ENCODE peak calls at places on chromosomes 11 and 22, in nine cellular contexts. D, I, U, J, V, R, Q, P and K are unnamed samples.

GRCh38 chr11:119352857-119353260 is 6.4 kb upstream of the MFRP start:
- DNase-seq in D (no peak), I (no peak), U (no peak), J (no peak), V (no peak), R (peak), Q (no peak), P (peak), K (no peak)

GRCh38 chr22:30892286-30892685 is 76.3 kb downstream of the MORC2 start:
- DNase-seq in D (no peak), I (no peak), U (no peak), J (no peak), V (no peak), R (no peak), Q (no peak), P (no peak), K (no peak)

GRCh38 chr11:77876045-77876444 is 55.1 kb downstream of the AAMDC start:
- DNase-seq in D (no peak), I (no peak), U (no peak), J (no peak), V (no peak), R (no peak), Q (no peak), P (no peak), K (no peak)

GRCh38 chr11:116513894-116514293 is 258.9 kb downstream of the BUD13 start:
- DNase-seq in D (peak), I (no peak), U (peak), J (peak), V (no peak), R (no peak), Q (peak), P (peak), K (peak)

GRCh38 chr22:43516386-43516785 is 104.6 kb downstream of the MPPED1 start:
- DNase-seq in D (no peak), I (no peak), U (no peak), J (no peak), V (no peak), R (no peak), Q (no peak), P (no peak), K (no peak)

GRCh38 chr11:125871391-125872137 is 15.9 kb upstream of the HYLS1 start:
- DNase-seq in D (peak), I (no peak), U (no peak), J (no peak), V (no peak), R (no peak), Q (no peak), P (peak), K (peak)

GRCh38 chr11:93216511-93217121 is 18.8 kb upstream of the SLC36A4 start:
- DNase-seq in D (no peak), I (no peak), U (no peak), J (no peak), V (no peak), R (no peak), Q (no peak), P (no peak), K (no peak)

GRCh38 chr11:44781697-44782096 is 54.9 kb downstream of the TSPAN18 start:
- DNase-seq in D (no peak), I (no peak), U (no peak), J (no peak), V (no peak), R (no peak), Q (no peak), P (no peak), K (no peak)

GRCh38 chr11:129444274-129444673 is 68.6 kb downstream of the BARX2 start:
- DNase-seq in D (no peak), I (no peak), U (no peak), J (no peak), V (no peak), R (no peak), Q (no peak), P (no peak), K (no peak)

GRCh38 chr11:40338739-40339138 is 1120.7 kb downstream of the LRRC4C start:
- DNase-seq in D (no peak), I (no peak), U (no peak), J (no peak), V (no peak), R (no peak), Q (no peak), P (peak), K (peak)

GRCh38 chr11:97364047-97364446 is 974.2 kb downstream of the JRKL start:
- DNase-seq in D (no peak), I (no peak), U (no peak), J (no peak), V (no peak), R (no peak), Q (no peak), P (peak), K (no peak)

GRCh38 chr11:118211006-118211405 is 13.8 kb downstream of the JAML start:
- DNase-seq in D (no peak), I (no peak), U (no peak), J (no peak), V (no peak), R (no peak), Q (no peak), P (peak), K (peak)

GRCh38 chr11:84452211-84452610 is 1166.0 kb upstream of the CCDC90B start:
- DNase-seq in D (no peak), I (no peak), U (no peak), J (no peak), V (no peak), R (no peak), Q (no peak), P (no peak), K (no peak)

GRCh38 chr11:8871283-8871775 is 39.7 kb upstream of the AKIP1 start:
- DNase-seq in D (peak), I (peak), U (peak), J (peak), V (no peak), R (peak), Q (peak), P (peak), K (peak)

GRCh38 chr11:44174846-44175245 is 79.4 kb downstream of the EXT2 start:
- DNase-seq in D (no peak), I (no peak), U (no peak), J (no peak), V (no peak), R (no peak), Q (no peak), P (no peak), K (no peak)

GRCh38 chr11:126834573-126834972 is 166.0 kb downstream of the KIRREL3 start:
- DNase-seq in D (no peak), I (no peak), U (no peak), J (peak), V (no peak), R (no peak), Q (no peak), P (no peak), K (peak)

GRCh38 chr11:67053896-67054850 is 2.5 kb upstream of the RHOD start:
- DNase-seq in D (peak), I (peak), U (peak), J (peak), V (peak), R (no peak), Q (peak), P (peak), K (peak)

GRCh38 chr22:18031670-18032454 is 7.5 kb upstream of the MICAL3 start:
- DNase-seq in D (no peak), I (no peak), U (no peak), J (peak), V (no peak), R (no peak), Q (no peak), P (peak), K (peak)

GRCh38 chr11:61392991-61393595 is 706 bp downstream of the TMEM216 start:
- DNase-seq in D (peak), I (no peak), U (no peak), J (peak), V (no peak), R (no peak), Q (peak), P (peak), K (no peak)
- TF ChIP-seq CTCF in D (no peak), I (no peak), U (no peak), J (no peak), V (peak), R (no peak), Q (no peak), P (peak), K (peak)

GRCh38 chr11:133619397-133619796 is 87.1 kb upstream of the OPCML start:
- DNase-seq in D (no peak), I (no peak), U (no peak), J (no peak), V (no peak), R (no peak), Q (no peak), P (no peak), K (no peak)

GRCh38 chr11:133619973-133620372 is 87.7 kb upstream of the OPCML start:
- DNase-seq in D (no peak), I (no peak), U (no peak), J (no peak), V (no peak), R (no peak), Q (no peak), P (no peak), K (no peak)

DNA sequence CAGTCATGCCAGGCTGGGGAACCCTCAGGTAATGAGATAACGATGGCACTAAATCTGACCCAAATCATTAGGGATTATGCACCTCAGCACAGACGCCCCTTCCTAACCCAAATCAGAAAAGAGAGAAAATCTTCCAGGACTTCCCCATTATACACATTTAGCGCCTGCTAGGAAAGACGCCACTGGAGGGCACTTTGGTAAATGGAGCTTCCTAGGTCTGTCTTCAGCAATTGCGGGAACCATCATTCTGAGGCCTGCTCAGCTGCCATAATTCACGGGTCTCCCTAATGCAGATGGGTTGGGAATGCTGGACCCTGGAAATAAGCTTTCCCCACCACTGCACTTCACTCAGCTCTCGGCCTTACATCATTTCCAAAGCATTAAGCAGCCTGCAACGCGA is 86.2 kb upstream of the OPCML start:
- DNase-seq in D (no peak), I (no peak), U (no peak), J (no peak), V (no peak), R (no peak), Q (no peak), P (no peak), K (no peak)
- TF ChIP-seq CTCF in D (no peak), I (no peak), U (no peak), J (no peak), V (no peak), R (no peak), Q (no peak), P (no peak), K (no peak)

GRCh38 chr22:50454556-50455075 is 20.2 kb downstream of the SBF1 start:
- DNase-seq in D (no peak), I (no peak), U (no peak), J (no peak), V (no peak), R (no peak), Q (no peak), P (no peak), K (no peak)

GRCh38 chr22:50459016-50459415 is 15.8 kb downstream of the SBF1 start:
- DNase-seq in D (no peak), I (no peak), U (no peak), J (no peak), V (no peak), R (no peak), Q (no peak), P (no peak), K (no peak)

GRCh38 chr22:50456026-50456425 is 18.8 kb downstream of the SBF1 start:
- DNase-seq in D (no peak), I (no peak), U (no peak), J (no peak), V (no peak), R (no peak), Q (no peak), P (no peak), K (no peak)

GRCh38 chr22:50455201-50455600 is 19.6 kb downstream of the SBF1 start:
- DNase-seq in D (no peak), I (no peak), U (no peak), J (no peak), V (no peak), R (no peak), Q (no peak), P (no peak), K (no peak)

DNA sequence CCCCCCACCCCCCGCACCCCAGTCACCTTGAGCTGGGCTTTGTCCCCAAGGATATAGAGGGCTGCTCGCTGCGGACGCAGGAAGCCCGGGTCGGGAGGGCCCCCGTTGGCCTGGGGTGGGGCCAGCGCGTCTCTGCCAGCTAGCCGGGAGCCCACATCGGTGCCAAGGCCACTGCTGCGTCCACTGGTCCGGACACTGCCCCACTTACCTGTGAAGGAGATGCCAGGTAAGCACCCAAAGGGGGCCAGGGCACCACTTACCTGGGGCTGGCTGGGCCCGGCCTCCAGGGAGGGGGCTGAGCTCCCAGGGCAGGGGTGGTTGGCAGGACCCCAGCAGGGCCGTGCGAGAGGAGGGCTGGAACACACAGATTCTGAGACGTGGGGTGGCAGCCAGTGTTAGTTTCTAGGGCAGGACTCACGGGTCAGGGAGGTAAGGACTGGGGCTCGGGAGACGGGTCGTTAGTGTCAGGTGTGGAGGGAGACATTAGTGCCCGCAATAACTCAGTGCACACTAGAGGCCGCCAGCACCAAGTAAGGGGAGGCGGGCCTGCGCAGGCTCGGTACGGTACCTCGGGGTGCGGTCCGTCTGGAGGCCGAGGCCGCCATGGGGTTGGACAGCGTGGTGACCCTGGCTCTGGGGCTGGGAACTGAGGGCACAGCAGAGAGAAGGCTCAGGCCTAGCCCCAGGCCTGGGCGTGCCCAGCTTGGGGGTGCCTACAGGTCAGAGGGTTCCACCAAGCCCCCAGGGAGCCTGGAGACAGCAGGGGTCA is 18.2 kb downstream of the SBF1 start:
- DNase-seq in D (no peak), I (no peak), U (no peak), J (no peak), V (no peak), R (no peak), Q (no peak), P (no peak), K (no peak)
- TF ChIP-seq CTCF in D (no peak), I (no peak), U (no peak), J (peak), V (no peak), R (no peak), Q (peak), P (no peak), K (peak)

GRCh38 chr11:11931461-11932055 is 76.9 kb downstream of the DKK3 start:
- DNase-seq in D (no peak), I (no peak), U (no peak), J (peak), V (no peak), R (no peak), Q (no peak), P (peak), K (peak)
- TF ChIP-seq CTCF in D (peak), I (peak), U (peak), J (peak), V (peak), R (peak), Q (peak), P (peak), K (peak)

DNA sequence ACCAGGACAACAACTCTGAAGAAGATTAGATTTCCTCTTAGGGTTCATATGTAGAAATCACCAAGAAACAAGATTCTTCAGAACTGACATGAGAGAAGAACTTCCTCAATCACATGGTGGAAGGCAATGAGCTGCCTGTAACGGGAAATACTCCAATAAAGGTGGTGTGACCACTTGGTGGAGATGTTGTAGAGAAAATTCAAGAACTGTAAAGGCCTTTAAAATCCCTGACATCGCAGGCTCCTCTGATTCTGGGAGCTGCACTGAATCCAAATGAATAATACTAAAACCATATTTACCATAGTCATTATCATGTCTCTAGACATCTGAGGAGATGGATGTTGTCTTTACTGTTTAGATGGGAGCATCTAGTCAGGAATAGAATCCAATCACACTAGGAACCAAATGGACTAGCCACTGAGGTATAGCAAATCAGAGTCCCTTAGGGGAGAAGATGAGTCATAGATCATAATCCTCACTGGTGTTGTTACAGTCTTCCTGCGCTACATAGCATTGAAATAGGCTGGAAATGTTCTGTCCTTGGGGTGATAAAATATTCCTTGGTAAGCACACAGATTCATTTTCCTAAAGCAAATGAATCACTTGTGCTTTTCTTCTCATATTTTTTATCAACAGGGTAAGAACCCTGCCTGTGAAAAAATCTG is 321.6 kb upstream of the TENM4 start:
- DNase-seq in D (no peak), I (no peak), U (no peak), J (no peak), V (no peak), R (no peak), Q (no peak), P (no peak), K (no peak)
- TF ChIP-seq CTCF in D (no peak), I (no peak), U (no peak), J (no peak), V (no peak), R (no peak), Q (no peak), P (no peak), K (no peak)

GRCh38 chr22:25774575-25775026 is 32.6 kb downstream of the MYO18B start:
- DNase-seq in D (peak), I (no peak), U (no peak), J (no peak), V (no peak), R (no peak), Q (no peak), P (no peak), K (no peak)
- TF ChIP-seq CTCF in D (peak), I (no peak), U (peak), J (peak), V (no peak), R (peak), Q (peak), P (peak), K (peak)

GRCh38 chr11:34632105-34632780 is 11.3 kb downstream of the EHF start:
- DNase-seq in D (no peak), I (no peak), U (no peak), J (peak), V (no peak), R (no peak), Q (no peak), P (no peak), K (no peak)
- TF ChIP-seq CTCF in D (no peak), I (no peak), U (no peak), J (no peak), V (no peak), R (no peak), Q (no peak), P (no peak), K (no peak)

DNA sequence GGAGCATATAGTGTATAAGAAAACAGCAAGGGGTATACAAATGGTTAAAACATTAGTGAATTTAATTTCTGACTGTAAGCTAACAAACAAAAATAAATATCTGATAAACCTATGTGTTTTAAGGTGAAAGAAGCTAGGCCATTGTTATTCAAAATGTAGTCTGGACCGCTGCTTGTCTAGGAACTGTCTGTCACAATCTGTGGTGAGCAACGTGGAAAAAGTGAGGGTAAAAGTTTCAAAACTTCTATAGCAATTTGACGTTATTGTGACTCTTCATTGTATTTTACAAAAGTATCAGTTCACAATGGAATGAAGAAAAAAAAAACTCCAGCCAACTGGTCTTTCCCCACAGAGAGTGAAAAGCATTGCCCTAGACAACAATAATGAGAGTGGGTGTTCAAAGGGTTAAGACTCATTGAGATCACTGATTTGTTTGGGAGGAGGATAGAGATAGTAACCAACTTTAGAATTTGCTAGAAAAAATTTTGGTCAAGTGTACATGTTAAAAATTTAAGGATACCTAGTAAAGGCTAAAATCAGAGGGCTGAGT is 79.1 kb downstream of the UVRAG start:
- DNase-seq in D (no peak), I (no peak), U (no peak), J (no peak), V (no peak), R (no peak), Q (no peak), P (no peak), K (no peak)
- TF ChIP-seq CTCF in D (no peak), I (no peak), U (no peak), J (no peak), V (no peak), R (no peak), Q (no peak), P (no peak), K (no peak)

GRCh38 chr11:25983280-25983679 is 348.6 kb upstream of the ANO3 start:
- DNase-seq in D (no peak), I (no peak), U (no peak), J (no peak), V (no peak), R (no peak), Q (no peak), P (no peak), K (no peak)

DNA sequence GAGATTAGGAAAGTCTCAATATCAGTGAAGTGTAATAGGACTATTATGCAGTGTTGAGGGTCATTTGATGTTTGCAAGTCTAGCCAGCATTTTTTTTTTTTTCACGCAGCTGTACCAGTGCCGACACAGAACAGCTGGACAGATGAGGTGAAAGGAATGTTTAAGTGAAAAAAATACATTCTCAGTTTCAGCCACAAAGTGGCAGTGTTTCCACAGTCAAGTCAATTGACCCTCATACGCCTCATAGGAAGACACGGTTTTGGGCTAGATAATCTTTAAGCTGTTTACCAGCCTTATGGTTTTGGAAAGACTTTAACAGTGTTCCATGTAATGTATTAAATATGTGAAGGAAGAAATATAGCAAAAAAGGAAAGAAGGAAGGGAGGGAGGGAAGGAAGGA is 349.9 kb upstream of the ANO3 start:
- DNase-seq in D (peak), I (no peak), U (no peak), J (peak), V (no peak), R (no peak), Q (no peak), P (peak), K (peak)
- TF ChIP-seq CTCF in D (peak), I (peak), U (peak), J (peak), V (no peak), R (peak), Q (peak), P (peak), K (peak)